ENCODE peak calls at places on chromosomes 4 and X, in seven cellular contexts. G, L, W, H, N, P and A are unnamed samples.

GRCh38 chr4:60934896-60935295 is 265.2 kb upstream of the ADGRL3 start:
- DNase-seq in W (no peak), H (no peak), L (no peak), N (peak; percentile 23), G (no peak), P (no peak), A (no peak)

GRCh38 chr4:112813790-112814189 is 176.8 kb downstream of the LARP7 start:
- DNase-seq in P (no peak), W (no peak), N (no peak), H (no peak), G (no peak), L (no peak), A (no peak)

GRCh38 chrX:19886888-19887531 is 390 bp downstream of the SH3KBP1 start:
- DNase-seq in W (peak; percentile 22), G (peak; percentile 62), P (no peak), N (no peak), L (no peak), H (peak; percentile 58), A (peak; percentile 31)

GRCh38 chrX:136198678-136199243 is 51.4 kb downstream of the FHL1 start:
- DNase-seq in G (no peak), L (no peak), N (no peak), W (no peak), P (no peak), H (no peak), A (no peak)

GRCh38 chrX:154717824-154718223 is 33.1 kb downstream of the GAB3 start:
- DNase-seq in L (no peak), N (no peak), G (no peak), P (no peak), W (no peak), H (no peak), A (no peak)

GRCh38 chr4:8553958-8554357 is 26.2 kb upstream of the GPR78 start:
- DNase-seq in N (no peak), W (no peak), H (peak; percentile 72), G (no peak), L (no peak), P (no peak), A (no peak)

GRCh38 chr4:2412534-2412884 is 5.9 kb downstream of the ZFYVE28 start:
- DNase-seq in H (no peak), N (peak; percentile 67), G (no peak), W (no peak), P (no peak), L (no peak), A (no peak)

GRCh38 chrX:39848900-39849299 is 248.9 kb downstream of the BCOR start:
- DNase-seq in G (no peak), P (no peak), H (no peak), N (no peak), W (no peak), L (peak; percentile 5), A (peak; percentile 68)

GRCh38 chr4:106208481-106209460 is 107.2 kb downstream of the TBCK start:
- DNase-seq in L (no peak), H (peak; percentile 65), N (no peak), G (no peak), W (no peak), P (no peak), A (no peak)

GRCh38 chrX:8504451-8504850 is 39.8 kb downstream of the VCX3B start:
- DNase-seq in W (no peak), H (no peak), P (no peak), G (no peak), N (peak; percentile 15), L (no peak), A (no peak)

GRCh38 chr4:131459430-131460101 is 1689.5 kb upstream of the PCDH10 start:
- DNase-seq in W (no peak), P (no peak), G (no peak), H (peak; percentile 44), L (no peak), N (no peak), A (no peak)

GRCh38 chrX:74922922-74923321 is 2.3 kb downstream of the NEXMIF start:
- DNase-seq in P (no peak), N (no peak), H (no peak), W (no peak), L (no peak), G (no peak), A (no peak)

GRCh38 chrX:54891573-54891972 is 29.1 kb upstream of the TRO start:
- DNase-seq in W (no peak), N (peak; percentile 30), L (peak; percentile 12), H (peak; percentile 60), G (no peak), P (no peak), A (peak; percentile 1)

GRCh38 chr4:126748736-126749135 is 884.0 kb upstream of the INTU start:
- DNase-seq in P (no peak), W (no peak), G (no peak), L (no peak), N (no peak), H (no peak), A (no peak)

GRCh38 chr4:55612341-55612740 is 20.3 kb upstream of the PDCL2 start:
- DNase-seq in N (no peak), W (no peak), H (no peak), P (no peak), G (no peak), L (no peak), A (no peak)

GRCh38 chr4:23976423-23976822 is 86.6 kb upstream of the PPARGC1A start:
- DNase-seq in L (no peak), G (no peak), P (no peak), W (no peak), N (no peak), H (no peak), A (no peak)

GRCh38 chrX:53279296-53280237 is 1.8 kb downstream of the IQSEC2 start:
- DNase-seq in H (peak; percentile 78), P (no peak), N (no peak), W (no peak), G (no peak), L (no peak), A (no peak)

GRCh38 chrX:120664081-120664480 is 34.2 kb upstream of the C1GALT1C1 start:
- DNase-seq in G (no peak), L (no peak), H (no peak), P (no peak), W (no peak), N (no peak), A (no peak)

GRCh38 chr4:77158487-77158861 is 1.5 kb downstream of the CCNG2 start:
- DNase-seq in N (no peak), G (no peak), H (no peak), P (peak; percentile 17), L (peak; percentile 22), W (peak; percentile 30), A (no peak)

GRCh38 chr4:77156912-77157858 is at the start of gene CCNG2:
- DNase-seq in W (peak; percentile 89), G (peak; percentile 94), N (peak; percentile 96), H (peak; percentile 97), L (peak; percentile 90), P (peak; percentile 80), A (no peak)

GRCh38 chr4:77156533-77156911 is 485 bp upstream of the CCNG2 start:
- DNase-seq in P (peak; percentile 98), N (peak; percentile 98), L (peak; percentile 99), H (peak; percentile 99), W (peak; percentile 98), G (peak; percentile 93), A (peak; percentile 92)

GRCh38 chr4:77157859-77158486 is 966 bp downstream of the CCNG2 start:
- DNase-seq in P (peak; percentile 88), L (peak; percentile 83), H (peak; percentile 95), N (peak; percentile 96), W (peak; percentile 92), G (peak; percentile 87), A (peak; percentile 74)

GRCh38 chr4:77159798-77160197 is 2.8 kb downstream of the CCNG2 start:
- DNase-seq in N (no peak), H (no peak), L (no peak), P (no peak), W (no peak), G (no peak), A (no peak)
- H3K4me3 ChIP-seq in N (peak overlapping the region; percentile 83), H (peak overlapping the region; percentile 98), L (no peak overlapping the region), P (no peak overlapping the region), W (no peak overlapping the region), G (no peak overlapping the region), A (no peak overlapping the region)

GRCh38 chr4:3599951-3600350 is 67.7 kb upstream of the LRPAP1 start:
- DNase-seq in N (no peak), L (no peak), H (peak; percentile 48), P (no peak), W (no peak), G (no peak), A (no peak)

GRCh38 chr4:3601992-3602391 is 69.8 kb upstream of the LRPAP1 start:
- DNase-seq in N (no peak), L (no peak), H (no peak), G (no peak), P (no peak), W (no peak), A (no peak)

DNA sequence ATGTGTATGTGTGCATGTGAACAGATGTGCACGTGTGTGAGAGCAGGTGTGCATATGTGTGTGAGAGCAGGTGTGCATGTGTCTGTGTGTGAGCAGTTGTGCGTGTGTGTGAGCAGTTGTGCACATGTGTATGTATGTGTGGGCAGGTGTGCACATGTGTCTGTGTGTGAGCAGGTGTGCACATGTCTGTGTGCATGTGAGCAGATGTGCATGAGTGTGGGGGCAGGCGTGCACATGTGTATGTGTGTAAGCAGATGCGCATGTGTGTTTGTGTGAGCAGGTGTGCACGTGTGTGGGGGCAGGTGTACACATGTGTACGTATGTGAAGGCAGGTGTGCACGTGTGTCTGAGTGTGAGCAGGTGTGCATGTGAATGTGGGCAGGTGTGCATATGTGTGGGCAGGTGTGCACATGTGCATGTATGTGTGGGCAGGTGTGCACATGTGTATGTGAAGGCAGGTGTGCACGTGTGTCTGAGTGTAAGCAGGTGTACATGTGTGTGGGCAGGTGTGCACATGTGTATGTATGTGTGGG is 66.5 kb upstream of the LRPAP1 start:
- DNase-seq in G (no peak), H (no peak), N (no peak), W (no peak), L (no peak), P (no peak), A (no peak)
- H3K9me3 ChIP-seq in G (no peaks in the 10 kb centered on the region), H (no peaks in the 10 kb centered on the region), N (no peaks in the 10 kb centered on the region), W (peaks cover 8% of the 10 kb centered on the region), L (no peaks in the 10 kb centered on the region), P (no peaks in the 10 kb centered on the region), A (no peaks in the 10 kb centered on the region)

GRCh38 chrX:113473418-113473817 is 632.8 kb upstream of the AMOT start:
- DNase-seq in N (no peak), G (no peak), P (no peak), L (no peak), H (no peak), W (no peak), A (no peak)
- H3K27me3 ChIP-seq in N (no peaks in the 10 kb centered on the region), G (no peaks in the 10 kb centered on the region), P (no peaks in the 10 kb centered on the region), L (no peaks in the 10 kb centered on the region), H (no peaks in the 10 kb centered on the region), W (no peaks in the 10 kb centered on the region), A (no peaks in the 10 kb centered on the region)

DNA sequence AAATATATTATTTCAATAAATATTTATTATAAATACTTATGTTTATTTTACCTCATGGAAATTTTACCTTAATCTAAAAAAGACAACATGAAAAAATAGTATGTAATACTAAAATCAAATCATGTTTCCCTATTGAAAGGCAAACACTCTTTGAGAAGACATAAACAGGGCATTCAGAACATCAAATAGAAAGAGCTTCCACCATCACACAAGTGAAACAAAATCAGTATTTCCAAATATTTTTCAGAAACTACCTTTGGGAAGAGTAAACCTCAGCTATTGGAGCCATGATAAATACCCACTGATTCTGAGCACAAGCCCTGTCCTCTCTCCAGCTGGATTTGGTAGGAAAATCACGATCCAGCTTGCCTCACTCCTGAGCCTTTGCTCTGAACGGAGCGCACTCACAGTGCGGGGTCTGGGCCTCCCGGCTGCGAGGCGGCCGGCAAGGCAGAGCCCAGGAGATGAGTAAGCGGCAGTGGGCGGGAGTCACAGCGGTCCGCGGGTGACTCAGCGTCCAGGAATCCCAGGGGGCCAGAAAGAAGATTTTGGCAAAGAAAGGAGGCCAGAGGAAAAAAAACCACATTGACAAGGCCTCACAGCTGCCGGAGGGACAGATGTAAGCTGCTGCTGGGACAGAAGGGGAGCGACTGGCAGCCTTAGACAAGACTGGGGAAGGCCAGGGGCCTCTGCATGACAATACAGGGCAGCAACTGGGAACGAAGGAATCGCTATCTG is 14.7 kb upstream of the ANXA5 start:
- DNase-seq in P (peak; percentile 97), H (peak; percentile 97), G (peak; percentile 90), L (peak; percentile 77), W (peak; percentile 89), N (peak; percentile 92), A (peak; percentile 99)
- H3K4me3 ChIP-seq in P (no peak overlapping the region), H (peak overlapping the region; percentile 75), G (no peak overlapping the region), L (no peak overlapping the region), W (peak overlapping the region; percentile 35), N (no peak overlapping the region), A (peak overlapping the region; percentile 21)